ENCODE peak calls at places on chromosomes 16 and 17, in five cellular contexts. M, X, V, L and C are unnamed samples.

GRCh38 chr17:32519769-32520701 is 33.2 kb downstream of the CDK5R1 start:
- DNase-seq in M (no peak), X (peak), V (peak), L (no peak), C (no peak)

GRCh38 chr17:39665642-39666221 is 583 bp downstream of the TCAP start:
- DNase-seq in M (no peak), X (no peak), V (no peak), L (no peak), C (no peak)

GRCh38 chr16:61968242-61968978 is 67.8 kb downstream of the CDH8 start:
- DNase-seq in M (no peak), X (no peak), V (no peak), L (no peak), C (no peak)

GRCh38 chr17:40915199-40915661 is 22.2 kb downstream of the KRT23 start:
- DNase-seq in M (no peak), X (no peak), V (no peak), L (peak), C (no peak)

GRCh38 chr16:49498241-49499017 is 124.8 kb downstream of the C16orf78 start:
- DNase-seq in M (peak), X (no peak), V (no peak), L (no peak), C (no peak)

GRCh38 chr17:69050999-69051775 is 9.5 kb downstream of the ABCA9 start:
- DNase-seq in M (no peak), X (no peak), V (no peak), L (no peak), C (no peak)

GRCh38 chr16:70380919-70381603 is 34.4 kb downstream of the DDX19A start:
- DNase-seq in M (peak), X (peak), V (peak), L (peak), C (peak)

GRCh38 chr17:19876524-19877161 is 8.9 kb upstream of the ULK2 start:
- DNase-seq in M (peak), X (peak), V (no peak), L (no peak), C (no peak)

GRCh38 chr17:32281011-32281451 is 15.4 kb downstream of the RHBDL3 start:
- DNase-seq in M (no peak), X (no peak), V (no peak), L (no peak), C (peak)

GRCh38 chr17:64653325-64653984 is 8.7 kb downstream of the SMURF2 start:
- DNase-seq in M (no peak), X (no peak), V (no peak), L (no peak), C (no peak)

GRCh38 chr16:6112700-6113099 is 1015.1 kb upstream of the EEF2KMT start:
- DNase-seq in M (no peak), X (no peak), V (no peak), L (no peak), C (no peak)

GRCh38 chr17:73474370-73474988 is 162.7 kb upstream of the CDC42EP4 start:
- DNase-seq in M (peak), X (no peak), V (peak), L (no peak), C (no peak)

GRCh38 chr17:42676424-42677011 is at the start of gene PLEKHH3:
- DNase-seq in M (no peak), X (no peak), V (no peak), L (no peak), C (peak)

GRCh38 chr17:75060434-75061054 is 13.5 kb downstream of the KCTD2 start:
- DNase-seq in M (no peak), X (no peak), V (no peak), L (no peak), C (no peak)

GRCh38 chr16:50267651-50268050 is 1.3 kb downstream of the ADCY7 start:
- DNase-seq in M (peak), X (no peak), V (no peak), L (no peak), C (no peak)

GRCh38 chr16:52283018-52283417 is 263.9 kb downstream of the TOX3 start:
- DNase-seq in M (no peak), X (no peak), V (no peak), L (no peak), C (no peak)